ENCODE peak calls at places on chromosomes 11 and 22, in five cellular contexts. G is HCT116, H is K562, U is HepG2, N is Panc1. S is an unnamed sample.

GRCh38 chr11:79570104-79570503 is 129.3 kb upstream of the TENM4 start:
- DNase-seq in G (no peak), H (no peak), U (no peak), N (no peak), S (no peak)

GRCh38 chr11:79258606-79259005 is 182.2 kb downstream of the TENM4 start:
- DNase-seq in G (no peak), H (no peak), U (no peak), N (no peak), S (no peak)

GRCh38 chr11:8258289-8258688 is 5.4 kb downstream of the LMO1 start:
- DNase-seq in G (no peak), H (no peak), U (no peak), N (no peak), S (no peak)

GRCh38 chr22:49723478-49724029 is 104.1 kb downstream of the BRD1 start:
- DNase-seq in G (no peak), H (no peak), U (no peak), N (no peak), S (no peak)

GRCh38 chr22:47355388-47355725 is 592.9 kb downstream of the TBC1D22A start:
- DNase-seq in G (no peak), H (no peak), U (no peak), N (no peak), S (no peak)

GRCh38 chr11:32331098-32331497 is 104.2 kb downstream of the WT1 start:
- DNase-seq in G (no peak), H (no peak), U (no peak), N (no peak), S (no peak)

GRCh38 chr11:72574046-72574445 is 100.2 kb downstream of the PDE2A start:
- DNase-seq in G (no peak), H (no peak), U (no peak), N (no peak), S (no peak)

GRCh38 chr22:38834991-38835390 is 8.8 kb downstream of the NPTXR start:
- DNase-seq in G (no peak), H (no peak), U (no peak), N (no peak), S (no peak)

GRCh38 chr22:41223535-41223934 is 17.2 kb downstream of the CHADL start:
- DNase-seq in G (no peak), H (no peak), U (peak; percentile 59), N (no peak), S (no peak)

GRCh38 chr22:26325641-26326040 is 103.4 kb upstream of the ASPHD2 start:
- DNase-seq in G (no peak), H (no peak), U (no peak), N (no peak), S (no peak)

GRCh38 chr11:18594999-18595749 is 4.4 kb upstream of the MISFA start:
- DNase-seq in G (no peak), H (no peak), U (no peak), N (no peak), S (no peak)
- TF ChIP-seq REST in G (no peak), H (no peak), U (no peak), N (no peak), S (no peak)

GRCh38 chr22:27987557-27987956 is 68.5 kb upstream of the PITPNB start:
- DNase-seq in G (no peak), H (no peak), U (no peak), N (no peak), S (no peak)
- TF ChIP-seq REST in G (no peak), H (no peak), U (no peak), N (no peak), S (no peak)

GRCh38 chr11:121071456-121072236 is 29.4 kb upstream of the TECTA start:
- DNase-seq in G (no peak), H (peak; percentile 11), U (peak; percentile 70), N (no peak), S (no peak)
- TF ChIP-seq REST in G (no peak), H (no peak), U (no peak), N (no peak), S (no peak)

GRCh38 chr11:64299847-64300648 is at the start of gene CATSPERZ:
- DNase-seq in G (no peak), H (no peak), U (no peak), N (no peak), S (no peak)
- TF ChIP-seq REST in G (no peak), H (no peak), U (no peak), N (no peak), S (no peak)

GRCh38 chr22:37018815-37019308 is 385 bp downstream of the TST start:
- DNase-seq in G (no peak), H (peak; percentile 38), U (peak; percentile 40), N (no peak), S (no peak)
- TF ChIP-seq REST in G (no peak), H (no peak), U (no peak), N (no peak), S (no peak)

GRCh38 chr11:41175304-41175972 is 284.0 kb downstream of the LRRC4C start:
- DNase-seq in G (no peak), H (no peak), U (no peak), N (no peak), S (no peak)

GRCh38 chr11:41177791-41178190 is 281.7 kb downstream of the LRRC4C start:
- DNase-seq in G (no peak), H (no peak), U (no peak), N (no peak), S (no peak)
- TF ChIP-seq REST in G (no peak), H (no peak), U (no peak), N (no peak), S (no peak)

GRCh38 chr11:3109921-3110706 is 52.9 kb upstream of the CARS1 start:
- DNase-seq in G (peak; percentile 37), H (peak; percentile 80), U (peak; percentile 15), N (no peak), S (no peak)
- TF ChIP-seq REST in G (no peak), H (no peak), U (no peak), N (no peak), S (no peak)

GRCh38 chr11:86718999-86719398 is 46.6 kb upstream of the ME3 start:
- DNase-seq in G (no peak), H (no peak), U (no peak), N (no peak), S (no peak)

GRCh38 chr11:86722041-86722440 is 49.6 kb upstream of the ME3 start:
- DNase-seq in G (no peak), H (no peak), U (no peak), N (no peak), S (no peak)

GRCh38 chr11:86717817-86718501 is 45.5 kb upstream of the ME3 start:
- DNase-seq in G (no peak), H (no peak), U (no peak), N (no peak), S (no peak)

GRCh38 chr11:86718553-86718952 is 46.1 kb upstream of the ME3 start:
- DNase-seq in G (no peak), H (no peak), U (no peak), N (no peak), S (no peak)

GRCh38 chr11:86719781-86720463 is 47.5 kb upstream of the ME3 start:
- DNase-seq in G (no peak), H (no peak), U (no peak), N (no peak), S (no peak)
- TF ChIP-seq REST in G (no peak), H (no peak), U (no peak), N (no peak), S (no peak)

GRCh38 chr11:88487646-88488045 is 150.1 kb upstream of the CTSC start:
- DNase-seq in G (no peak), H (no peak), U (no peak), N (no peak), S (no peak)
- TF ChIP-seq REST in G (no peak), H (no peak), U (no peak), N (no peak), S (no peak)

DNA sequence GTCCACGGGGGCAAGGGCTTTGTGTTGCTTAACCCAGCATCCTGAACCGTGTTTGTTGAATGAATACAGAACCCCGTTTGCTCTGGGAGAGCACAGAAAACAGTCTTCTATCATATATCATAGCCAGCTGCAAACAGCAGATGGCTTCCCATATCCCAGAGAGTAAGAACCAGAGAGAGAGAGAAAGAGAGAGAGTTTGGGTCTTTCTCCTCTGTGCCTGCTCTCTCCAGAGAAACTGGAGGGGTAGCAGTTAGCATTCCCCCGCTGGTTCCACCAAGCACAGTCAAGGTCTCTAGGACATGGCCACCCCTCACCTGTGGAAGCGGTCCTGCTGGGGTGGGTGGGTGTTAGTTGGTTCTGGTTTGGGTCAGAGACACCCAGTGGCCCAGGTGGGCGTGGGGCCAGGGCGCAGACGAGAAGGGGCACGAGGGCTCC is 487 bp upstream of the TIMP3 start:
- DNase-seq in G (no peak), H (no peak), U (no peak), N (no peak), S (no peak)
- TF ChIP-seq REST in G (no peak), H (no peak), U (no peak), N (no peak), S (no peak)